ENCODE peak calls at places on chromosomes 11 and 22, in ten cellular contexts. J, E, V, Q, G, S, R, A, P and M are unnamed samples.

GRCh38 chr11:66910669-66911068 is 47.5 kb downstream of the PC start:
- DNase-seq in J (no peak), E (no peak), V (no peak), Q (no peak), G (no peak), S (no peak), R (no peak), A (no peak), P (no peak), M (no peak)

GRCh38 chr11:93285430-93285829 is 45.1 kb upstream of the DEUP1 start:
- DNase-seq in J (no peak), E (no peak), V (no peak), Q (no peak), G (no peak), S (no peak), R (no peak), A (no peak), P (no peak), M (no peak)

GRCh38 chr11:72821920-72822799 is 7.9 kb downstream of the ATG16L2 start:
- DNase-seq in J (peak), E (peak), V (peak), Q (peak), G (peak), S (peak), R (peak), A (peak), P (peak), M (peak)

GRCh38 chr22:21936151-21936778 is 16.4 kb downstream of the PPM1F start:
- DNase-seq in J (peak), E (no peak), V (no peak), Q (peak), G (no peak), S (no peak), R (no peak), A (peak), P (no peak), M (no peak)

GRCh38 chr22:47200273-47201051 is 438.0 kb downstream of the TBC1D22A start:
- DNase-seq in J (no peak), E (no peak), V (no peak), Q (no peak), G (no peak), S (no peak), R (no peak), A (no peak), P (no peak), M (no peak)

GRCh38 chr11:44778200-44779100 is 51.7 kb downstream of the TSPAN18 start:
- DNase-seq in J (no peak), E (no peak), V (no peak), Q (no peak), G (no peak), S (no peak), R (no peak), A (no peak), P (no peak), M (no peak)

GRCh38 chr22:18954941-18955571 is 19.0 kb upstream of the PRODH start:
- DNase-seq in J (no peak), E (no peak), V (no peak), Q (no peak), G (no peak), S (no peak), R (no peak), A (no peak), P (no peak), M (no peak)

GRCh38 chr22:25111579-25112517 is 87.8 kb upstream of the CRYBB3 start:
- DNase-seq in J (no peak), E (no peak), V (peak), Q (peak), G (no peak), S (no peak), R (peak), A (no peak), P (no peak), M (no peak)